ENCODE peak calls at places on chromosomes 1 and 21, in four cellular contexts. Z is ACHN, L is left colon, R is T-helper 9 cell. X is an unnamed sample.

GRCh38 chr1:11070876-11071275 is 11.1 kb upstream of the SRM start:
- DNase-seq in Z (no peak), L (no peak), R (no peak), X (no peak)

GRCh38 chr1:234896477-234897364 is 231.9 kb downstream of the TOMM20 start:
- DNase-seq in R (no peak), L (no peak), Z (no peak), X (peak)

GRCh38 chr1:183739082-183739481 is 65.8 kb upstream of the RGL1 start:
- DNase-seq in R (no peak), Z (no peak), L (no peak), X (no peak)

GRCh38 chr1:119646521-119647227 is 1.4 kb downstream of the ZNF697 start:
- DNase-seq in L (no peak), Z (peak), R (no peak), X (no peak)

GRCh38 chr1:103129255-103129654 is 20.9 kb upstream of the COL11A1 start:
- DNase-seq in L (no peak), Z (no peak), R (no peak), X (no peak)

GRCh38 chr1:170660874-170661645 is 2.9 kb upstream of the PRRX1 start:
- DNase-seq in L (no peak), R (no peak), Z (no peak), X (no peak)

GRCh38 chr1:221101792-221102191 is 222.5 kb downstream of the HLX start:
- DNase-seq in L (no peak), Z (no peak), R (no peak), X (no peak)

GRCh38 chr1:89727517-89728312 is 93.1 kb upstream of the LRRC8D start:
- DNase-seq in L (no peak), R (no peak), Z (no peak), X (no peak)

GRCh38 chr21:46118871-46119564 is 21.1 kb downstream of the COL6A2 start:
- DNase-seq in L (peak), Z (no peak), R (no peak), X (no peak)

GRCh38 chr1:170168263-170168662 is 22.5 kb downstream of the NTMT2 start:
- DNase-seq in R (no peak), Z (peak), L (no peak), X (peak)

GRCh38 chr1:209434066-209434465 is 149.4 kb upstream of the CAMK1G start:
- DNase-seq in R (no peak), Z (no peak), L (no peak), X (no peak)

GRCh38 chr21:43864806-43865470 is at the start of gene AGPAT3:
- DNase-seq in Z (no peak), L (peak), R (peak), X (no peak)

GRCh38 chr1:98884864-98885263 is 119.8 kb downstream of the PLPPR5 start:
- DNase-seq in L (no peak), Z (peak), R (no peak), X (no peak)

GRCh38 chr1:180155202-180155682 is 573 bp downstream of the QSOX1 start:
- DNase-seq in R (peak), L (peak), Z (peak), X (peak)

GRCh38 chr1:58785424-58786058 is 1.7 kb upstream of the JUN start:
- DNase-seq in L (peak), Z (peak), R (peak), X (peak)

X was measured in NCI-H2171 treated with DMSO at 0.1 percent for 48 hours.